ENCODE peak calls at places on chromosomes 2 and 18, in five cellular contexts. D, V, U, L and K are unnamed samples.

GRCh38 chr2:70861774-70862644 is 26.4 kb upstream of the CD207 start:
- DNase-seq in L (peak; percentile 66), D (peak; percentile 87), V (peak; percentile 74), U (peak; percentile 30), K (peak; percentile 87)

GRCh38 chr2:119678021-119678656 is 862 bp upstream of the TMEM177 start:
- DNase-seq in L (peak; percentile 95), D (no peak), V (no peak), U (no peak), K (peak; percentile 46)

GRCh38 chr18:12423820-12424219 is 16.1 kb downstream of the PRELID3A start:
- DNase-seq in U (no peak), V (no peak), L (peak; percentile 65), D (no peak), K (peak; percentile 33)

GRCh38 chr2:239852272-239852671 is 172.9 kb downstream of the NDUFA10 start:
- DNase-seq in D (no peak), V (no peak), L (no peak), U (no peak), K (no peak)

GRCh38 chr18:74508821-74509225 is 12.7 kb downstream of the CNDP2 start:
- DNase-seq in V (no peak), L (no peak), D (no peak), U (no peak), K (no peak)

GRCh38 chr2:233492738-233493137 is 73.8 kb downstream of the USP40 start:
- DNase-seq in U (no peak), L (no peak), V (no peak), D (no peak), K (no peak)

GRCh38 chr2:129936334-129936934 is 43.0 kb upstream of the RAB6C start:
- DNase-seq in V (no peak), L (no peak), D (no peak), U (no peak), K (no peak)

GRCh38 chr2:37711308-37711731 is 39.9 kb upstream of the CDC42EP3 start:
- DNase-seq in U (peak; percentile 94), D (peak; percentile 19), L (no peak), V (peak; percentile 85), K (peak; percentile 94)

GRCh38 chr2:188902906-188903305 is 71.3 kb upstream of the COL3A1 start:
- DNase-seq in U (no peak), V (peak; percentile 6), L (no peak), D (no peak), K (peak; percentile 25)

GRCh38 chr2:113219889-113220641 is 46.3 kb downstream of the PSD4 start:
- DNase-seq in U (no peak), V (peak; percentile 27), L (no peak), D (peak; percentile 29), K (peak; percentile 33)

GRCh38 chr2:179344970-179345369 is 80.3 kb upstream of the SESTD1 start:
- DNase-seq in U (no peak), L (no peak), D (no peak), V (no peak), K (no peak)

GRCh38 chr18:79108520-79109215 is 39.5 kb downstream of the ATP9B start:
- DNase-seq in V (no peak), D (no peak), L (no peak), U (no peak), K (no peak)

GRCh38 chr18:49564435-49564834 is 2.6 kb downstream of the LIPG start:
- DNase-seq in V (no peak), D (no peak), U (no peak), L (no peak), K (no peak)

GRCh38 chr2:173087793-173088493 is 12.3 kb downstream of the MAP3K20 start:
- DNase-seq in V (no peak), L (no peak), U (no peak), D (no peak), K (peak; percentile 36)

GRCh38 chr2:63789318-63790051 is 52.2 kb upstream of the UGP2 start:
- DNase-seq in L (no peak), V (no peak), U (peak; percentile 52), D (no peak), K (no peak)

GRCh38 chr2:236593956-236594355 is 24.3 kb downstream of the ACKR3 start:
- DNase-seq in D (no peak), V (no peak), U (no peak), L (no peak), K (no peak)

GRCh38 chr2:44549856-44550255 is 188.1 kb downstream of the CAMKMT start:
- DNase-seq in D (no peak), U (peak; percentile 50), V (peak; percentile 29), L (no peak), K (peak; percentile 82)

GRCh38 chr2:220857371-220857770 is 714.7 kb downstream of the EPHA4 start:
- DNase-seq in D (no peak), U (no peak), V (no peak), L (no peak), K (no peak)

GRCh38 chr2:200782243-200782642 is 29.5 kb upstream of the BZW1 start:
- DNase-seq in L (no peak), D (no peak), V (peak; percentile 53), U (no peak), K (no peak)

GRCh38 chr2:5125017-5125730 is 567.0 kb upstream of the SOX11 start:
- DNase-seq in U (no peak), V (no peak), D (no peak), L (peak; percentile 5), K (no peak)

GRCh38 chr2:65182570-65182969 is 45.1 kb upstream of the ACTR2 start:
- DNase-seq in U (no peak), D (no peak), V (no peak), L (no peak), K (no peak)

GRCh38 chr2:46032161-46032813 is 264.9 kb upstream of the EPAS1 start:
- DNase-seq in D (no peak), U (no peak), L (no peak), V (no peak), K (no peak)

GRCh38 chr2:95309599-95309998 is 12.5 kb downstream of the KCNIP3 start:
- DNase-seq in D (no peak), L (no peak), V (no peak), U (no peak), K (no peak)

GRCh38 chr2:27667439-27667838 is 3.8 kb downstream of the SLC4A1AP start:
- DNase-seq in L (no peak), V (no peak), D (no peak), U (no peak), K (no peak)

GRCh38 chr18:27564066-27564465 is 379.0 kb upstream of the CHST9 start:
- DNase-seq in V (no peak), L (no peak), D (no peak), U (no peak), K (no peak)

GRCh38 chr2:160407393-160408204 is 86.0 kb downstream of the RBMS1 start:
- DNase-seq in D (peak; percentile 53), V (peak; percentile 35), L (peak; percentile 29), U (no peak), K (peak; percentile 60)